ENCODE peak calls at places on chromosomes 3 and 15, in four cellular contexts. V is HepG2, H is K562, L is H1. B is an unnamed sample.

GRCh38 chr3:43919067-43919466 is 228.3 kb downstream of the ABHD5 start:
- DNase-seq in V (no peak), H (no peak), L (no peak), B (no peak)

GRCh38 chr15:38463893-38464292 is 10.0 kb downstream of the FAM98B start:
- DNase-seq in V (no peak), H (no peak), L (no peak), B (no peak)

GRCh38 chr15:36778516-36778915 is 199.1 kb downstream of the CDIN1 start:
- DNase-seq in V (no peak), H (no peak), L (no peak), B (no peak)

GRCh38 chr15:35271371-35272043 is 186.4 kb upstream of the NANOGP8 start:
- DNase-seq in V (no peak), H (no peak), L (no peak), B (no peak)

GRCh38 chr15:64766041-64766440 is 9.3 kb downstream of the RBPMS2 start:
- DNase-seq in V (no peak), H (no peak), L (no peak), B (no peak)

GRCh38 chr3:151168269-151169094 is 34.5 kb downstream of the GPR171 start:
- DNase-seq in V (peak; percentile 72), H (peak; percentile 52), L (peak; percentile 81), B (peak; percentile 64)

GRCh38 chr15:74540135-74540760 is 772 bp upstream of the ARID3B start:
- DNase-seq in V (peak; percentile 38), H (peak; percentile 22), L (no peak), B (no peak)

GRCh38 chr15:24878153-24878552 is 76.6 kb upstream of the SNRPN start:
- DNase-seq in V (peak; percentile 38), H (no peak), L (no peak), B (no peak)

GRCh38 chr3:194984026-194984425 is 286.9 kb downstream of the XXYLT1 start:
- DNase-seq in V (no peak), H (no peak), L (peak; percentile 32), B (no peak)

GRCh38 chr3:123552095-123552714 is 32.6 kb downstream of the HACD2 start:
- DNase-seq in V (peak; percentile 4), H (peak; percentile 10), L (no peak), B (peak; percentile 18)

GRCh38 chr3:197552198-197552597 is 3.6 kb downstream of the BDH1 start:
- DNase-seq in V (no peak), H (no peak), L (no peak), B (no peak)

GRCh38 chr15:48498828-48499227 is 146.7 kb downstream of the FBN1 start:
- DNase-seq in V (no peak), H (no peak), L (no peak), B (no peak)

GRCh38 chr3:99846472-99846871 is 28.8 kb downstream of the CMSS1 start:
- DNase-seq in V (peak; percentile 46), H (no peak), L (no peak), B (no peak)

GRCh38 chr3:32224047-32224446 is 14.4 kb upstream of the CMTM8 start:
- DNase-seq in V (no peak), H (no peak), L (no peak), B (no peak)

GRCh38 chr3:168989396-168989795 is 674.1 kb downstream of the MECOM start:
- DNase-seq in V (no peak), H (no peak), L (no peak), B (no peak)

GRCh38 chr15:77075528-77075927 is 4.6 kb upstream of the TSPAN3 start:
- DNase-seq in V (peak; percentile 19), H (no peak), L (no peak), B (no peak)

GRCh38 chr3:34374521-34374920 is 576.1 kb downstream of the PDCD6IP start:
- DNase-seq in V (no peak), H (no peak), L (no peak), B (no peak)

GRCh38 chr15:42133892-42134502 is 22.4 kb downstream of the PLA2G4F start:
- DNase-seq in V (peak; percentile 52), H (peak; percentile 76), L (peak; percentile 95), B (peak; percentile 54)

GRCh38 chr3:174126990-174127758 is 729.6 kb downstream of the NLGN1 start:
- DNase-seq in V (no peak), H (no peak), L (no peak), B (no peak)

GRCh38 chr15:39530446-39531342 is 50.2 kb upstream of the THBS1 start:
- DNase-seq in V (no peak), H (no peak), L (no peak), B (no peak)

GRCh38 chr3:94524102-94524922 is 461.5 kb downstream of the NSUN3 start:
- DNase-seq in V (peak; percentile 70), H (no peak), L (no peak), B (no peak)
- TF ChIP-seq KDM1A in V (no peak), H (no peak), L (no peak), B (no peak)

DNA sequence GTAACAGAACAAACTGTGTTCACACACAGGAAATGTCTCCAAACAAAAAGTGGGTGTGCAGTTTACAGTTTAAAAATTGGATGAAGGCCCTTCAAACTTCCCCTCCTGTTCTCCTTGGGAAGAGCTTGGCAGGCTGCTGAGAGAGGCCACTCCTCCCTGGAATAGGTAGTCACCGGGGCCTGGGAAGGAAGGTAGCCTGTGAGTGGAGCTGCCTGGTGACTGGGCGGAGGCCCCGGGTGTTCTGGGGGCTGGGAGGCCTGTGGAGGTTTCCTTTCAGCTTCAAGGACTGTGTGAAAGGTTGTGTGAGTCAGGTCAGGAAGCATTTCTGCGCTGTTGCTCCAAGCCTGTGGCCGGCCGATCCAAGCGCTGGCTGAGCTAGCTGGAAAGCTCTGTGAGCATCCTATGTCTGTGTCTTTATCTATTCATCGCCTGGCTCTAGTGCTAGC is 14.1 kb downstream of the SLCO3A1 start:
- DNase-seq in V (no peak), H (no peak), L (no peak), B (peak; percentile 78)
- TF ChIP-seq PHF8 in V (no peak), H (no peak), L (no peak), B (no peak)

DNA sequence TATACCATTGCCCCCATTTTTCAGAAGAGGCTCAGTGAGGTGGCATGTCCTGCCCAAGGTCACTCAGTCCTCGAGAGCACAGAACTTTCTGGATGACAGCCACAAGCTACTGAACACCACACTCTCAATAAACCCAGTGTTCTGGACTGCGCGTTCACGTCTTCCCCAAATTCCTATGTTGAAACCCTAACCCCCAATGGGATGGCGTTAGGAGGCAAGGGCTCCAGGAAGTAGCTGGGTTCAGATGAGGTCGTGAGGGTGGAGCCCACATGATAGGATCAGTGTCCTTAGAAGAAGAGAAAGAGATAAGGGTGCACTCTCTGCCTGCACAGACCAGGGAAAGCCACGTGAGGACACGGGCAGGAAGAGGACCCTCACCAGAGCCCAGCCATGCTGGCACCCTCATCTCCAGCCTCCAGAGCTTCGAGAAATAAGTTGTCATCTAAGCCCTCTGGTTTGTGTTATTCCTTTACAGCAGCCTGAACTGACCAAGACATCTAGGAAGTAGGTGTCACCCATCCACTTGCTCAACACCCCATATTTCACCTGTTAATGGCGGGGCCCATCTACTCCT is 324.0 kb downstream of the UACA start:
- DNase-seq in V (no peak), H (peak; percentile 43), L (no peak), B (no peak)
- TF ChIP-seq KDM1A in V (no peak), H (no peak), L (no peak), B (no peak)

GRCh38 chr3:172709776-172710708 is 825 bp downstream of the NCEH1 start:
- DNase-seq in V (no peak), H (peak; percentile 33), L (peak; percentile 51), B (no peak)
- TF ChIP-seq PHF8 in V (no peak), H (no peak), L (no peak), B (no peak)